ENCODE peak calls at places on chromosomes 11 and 22, in four cellular contexts. B is psoas muscle, V is heart left ventricle, T is cardiac muscle cell. K is an unnamed sample. For H3K4me1 and H3K9me3, the result is how much of the 10 kb centered on the place peaks cover.

GRCh38 chr11:43987384-43988039 is 45.1 kb downstream of the C11orf96 start:
- DNase-seq in B (peak), V (peak), T (no peak), K (peak)

GRCh38 chr22:46681010-46681409 is 57.0 kb downstream of the CERK start:
- DNase-seq in B (no peak), V (no peak), T (no peak), K (no peak)

GRCh38 chr11:102306048-102306575 is 11.2 kb upstream of the BIRC3 start:
- DNase-seq in B (no peak), V (no peak), T (no peak), K (no peak)

GRCh38 chr11:69587454-69588081 is 53.4 kb upstream of the CCND1 start:
- DNase-seq in B (no peak), V (no peak), T (no peak), K (no peak)

GRCh38 chr11:72103754-72104167 is 664 bp upstream of the LAMTOR1 start:
- DNase-seq in B (no peak), V (no peak), T (no peak), K (no peak)

GRCh38 chr22:20946080-20946986 is 20.7 kb upstream of the AIFM3 start:
- DNase-seq in B (no peak), V (no peak), T (no peak), K (no peak)

GRCh38 chr11:8273281-8273680 is 9.6 kb upstream of the LMO1 start:
- DNase-seq in B (no peak), V (no peak), T (no peak), K (no peak)

GRCh38 chr11:9158898-9159391 is 67.5 kb upstream of the SCUBE2 start:
- DNase-seq in B (no peak), V (no peak), T (no peak), K (no peak)

GRCh38 chr11:69251639-69252493 is 42.1 kb upstream of the MYEOV start:
- DNase-seq in B (no peak), V (no peak), T (no peak), K (no peak)

GRCh38 chr11:27812341-27812740 is 112.1 kb upstream of the BDNF start:
- DNase-seq in B (no peak), V (no peak), T (no peak), K (no peak)

GRCh38 chr11:118152552-118153471 is at the start of gene SCN4B:
- DNase-seq in B (peak), V (peak), T (peak), K (no peak)

GRCh38 chr22:19879996-19880785 is 25.5 kb upstream of the GNB1L start:
- DNase-seq in B (no peak), V (no peak), T (no peak), K (peak)

GRCh38 chr11:7480132-7480531 is 5.2 kb upstream of the OLFML1 start:
- DNase-seq in B (no peak), V (no peak), T (no peak), K (no peak)

GRCh38 chr11:85685131-85685819 is 720 bp downstream of the CCDC89 start:
- DNase-seq in B (peak), V (peak), T (peak), K (no peak)

GRCh38 chr11:44416776-44417175 is 106.8 kb upstream of the ALX4 start:
- DNase-seq in B (no peak), V (no peak), T (no peak), K (no peak)

GRCh38 chr11:77401486-77402217 is 72.2 kb downstream of the PAK1 start:
- DNase-seq in B (no peak), V (no peak), T (no peak), K (no peak)

GRCh38 chr11:6321961-6322362 is 1.7 kb upstream of the CAVIN3 start:
- DNase-seq in B (no peak), V (no peak), T (peak), K (no peak)

GRCh38 chr11:27248430-27249207 is 114.4 kb downstream of the CCDC34 start:
- DNase-seq in B (no peak), V (peak), T (no peak), K (no peak)

GRCh38 chr22:32378703-32379272 is 21.1 kb downstream of the RFPL3 start:
- DNase-seq in B (no peak), V (no peak), T (peak), K (no peak)

GRCh38 chr11:27296406-27296994 is 66.5 kb downstream of the CCDC34 start:
- DNase-seq in B (no peak), V (no peak), T (peak), K (no peak)

GRCh38 chr11:103608566-103608965 is 427.9 kb upstream of the DDI1 start:
- DNase-seq in B (no peak), V (no peak), T (no peak), K (no peak)

GRCh38 chr11:115488945-115489344 is 15.3 kb downstream of the CADM1 start:
- DNase-seq in B (no peak), V (no peak), T (no peak), K (no peak)

GRCh38 chr22:19900707-19901436 is 40.7 kb upstream of the COMT start:
- DNase-seq in B (no peak), V (no peak), T (no peak), K (no peak)

DNA sequence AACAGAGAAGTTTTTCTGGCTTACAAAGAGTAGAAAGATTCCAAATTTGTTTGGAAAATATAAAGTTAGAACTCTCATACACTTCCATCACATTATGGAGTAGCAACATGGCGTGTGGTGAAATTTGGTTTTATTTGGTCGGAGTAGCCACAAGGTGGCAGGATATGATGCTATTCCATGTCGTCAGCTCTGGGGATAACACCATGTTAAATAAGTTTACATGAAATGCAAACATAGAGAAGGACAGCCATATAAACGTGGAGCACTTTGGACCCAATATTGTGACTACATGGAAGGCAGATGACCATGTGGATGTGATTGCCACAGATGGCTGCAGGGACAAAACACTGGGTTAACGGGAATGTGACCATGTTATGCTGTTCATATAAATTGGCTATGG is 21.1 kb downstream of the OR5M11 start:
- DNase-seq in B (no peak), V (no peak), T (no peak), K (no peak)
- TF ChIP-seq CTCF in B (no peak), V (no peak), T (no peak), K (no peak)

DNA sequence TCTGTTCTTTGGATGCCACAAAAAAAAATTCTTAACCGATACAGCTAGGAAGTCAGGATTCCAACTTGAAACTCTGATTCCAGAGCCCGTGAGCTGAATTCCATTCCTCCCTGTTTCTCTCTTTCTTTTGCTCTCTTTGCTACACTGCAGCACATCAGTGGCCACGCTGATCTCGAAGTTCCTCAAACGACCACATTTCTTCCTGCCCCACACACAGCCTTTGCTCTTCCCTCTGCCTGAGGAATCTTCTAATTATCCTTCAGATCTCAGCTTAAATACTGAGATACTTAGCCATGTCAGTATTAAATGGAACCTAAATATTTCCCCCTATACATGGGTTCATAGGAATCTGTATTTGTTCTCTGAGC is 86.8 kb downstream of the MAML2 start:
- DNase-seq in B (no peak), V (no peak), T (no peak), K (no peak)
- H3K4me1 ChIP-seq in B (under half), V (under half), T (under half), K (under half)

GRCh38 chr22:49451070-49451840 is 376.4 kb downstream of the BRD1 start:
- DNase-seq in B (no peak), V (no peak), T (no peak), K (no peak)

GRCh38 chr22:49453816-49454215 is 373.9 kb downstream of the BRD1 start:
- DNase-seq in B (no peak), V (no peak), T (no peak), K (no peak)

GRCh38 chr22:49454726-49455125 is 372.9 kb downstream of the BRD1 start:
- DNase-seq in B (no peak), V (no peak), T (no peak), K (no peak)

GRCh38 chr22:49450521-49450920 is 377.2 kb downstream of the BRD1 start:
- DNase-seq in B (no peak), V (no peak), T (no peak), K (peak)

GRCh38 chr22:49452362-49452946 is 375.2 kb downstream of the BRD1 start:
- DNase-seq in B (no peak), V (no peak), T (no peak), K (no peak)
- H3K9me3 ChIP-seq in B (under half), V (under half), T (under half), K (under half)

GRCh38 chr11:11895672-11896071 is 53.9 kb downstream of the USP47 start:
- DNase-seq in B (no peak), V (no peak), T (no peak), K (no peak)
- TF ChIP-seq CTCF in B (no peak), V (no peak), T (peak), K (peak)

DNA sequence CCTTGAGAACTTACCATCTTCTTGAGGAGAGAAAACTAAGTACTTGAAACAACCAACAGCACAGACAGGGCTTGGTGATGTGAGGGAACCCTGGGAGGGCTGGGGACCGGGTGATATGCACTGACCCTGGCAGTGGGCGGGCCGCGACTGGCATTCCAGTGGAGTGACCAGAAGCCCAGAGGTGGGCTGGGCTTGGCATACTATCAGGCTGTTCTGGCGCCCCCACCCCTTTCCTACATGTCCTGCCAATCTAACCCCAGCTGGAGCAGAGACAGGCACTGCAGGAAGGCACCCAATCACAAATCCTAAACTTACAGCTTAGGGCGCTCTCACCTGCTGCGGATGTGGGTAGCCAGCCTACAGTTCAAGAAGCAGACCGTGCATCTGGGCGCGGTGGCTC is 54.0 kb upstream of the GCAT start:
- DNase-seq in B (no peak), V (peak), T (no peak), K (no peak)
- H3K4me1 ChIP-seq in B (under half), V (half or more), T (under half), K (half or more)

DNA sequence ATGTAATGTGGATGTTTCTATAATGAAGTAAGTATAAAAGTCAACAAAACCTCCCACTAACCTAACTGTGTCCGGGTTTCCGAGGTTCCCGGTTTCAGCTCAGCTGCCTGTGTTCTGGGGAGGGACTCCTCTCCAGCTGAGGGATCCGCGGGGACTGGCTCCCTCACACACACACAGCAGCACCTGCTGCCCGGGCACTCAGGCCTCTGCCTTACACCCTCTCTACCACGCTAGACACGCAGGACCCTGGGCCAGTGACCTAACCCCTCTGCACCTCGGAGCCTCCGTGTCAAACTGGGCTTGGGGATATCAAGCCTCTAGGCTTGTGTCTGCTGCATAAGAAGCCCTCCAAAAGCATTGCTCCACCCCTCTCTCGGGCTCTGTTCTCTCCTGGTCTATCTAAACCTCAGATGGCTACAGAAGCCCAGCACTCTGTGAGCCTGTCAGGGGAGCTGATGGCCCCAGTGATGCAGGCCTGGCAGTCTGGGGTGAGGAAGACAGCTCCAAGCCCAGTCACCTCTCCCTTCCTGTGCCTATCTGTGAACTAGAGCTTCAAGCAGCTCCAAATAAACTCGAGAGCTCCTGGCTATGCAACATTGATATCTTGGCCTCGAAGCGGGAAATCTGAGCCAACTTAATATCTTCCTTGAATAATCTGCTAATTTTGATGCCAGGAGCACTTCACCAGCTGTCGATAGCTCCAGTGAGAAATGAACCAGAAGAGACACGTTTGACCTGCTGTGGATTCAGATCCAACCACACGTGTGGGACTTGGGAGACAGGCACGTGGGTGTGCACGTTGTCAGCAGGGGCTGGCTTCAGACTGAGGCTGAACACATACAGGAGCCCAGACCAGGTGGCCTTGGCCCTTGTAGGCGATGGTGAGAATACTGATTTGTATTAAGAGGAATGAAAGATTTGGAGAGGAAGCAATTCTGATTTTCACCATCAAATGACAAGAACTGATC is 232.7 kb upstream of the B3GAT1 start:
- DNase-seq in B (no peak), V (no peak), T (peak), K (no peak)
- H3K9me3 ChIP-seq in B (under half), V (under half), T (under half), K (under half)

DNA sequence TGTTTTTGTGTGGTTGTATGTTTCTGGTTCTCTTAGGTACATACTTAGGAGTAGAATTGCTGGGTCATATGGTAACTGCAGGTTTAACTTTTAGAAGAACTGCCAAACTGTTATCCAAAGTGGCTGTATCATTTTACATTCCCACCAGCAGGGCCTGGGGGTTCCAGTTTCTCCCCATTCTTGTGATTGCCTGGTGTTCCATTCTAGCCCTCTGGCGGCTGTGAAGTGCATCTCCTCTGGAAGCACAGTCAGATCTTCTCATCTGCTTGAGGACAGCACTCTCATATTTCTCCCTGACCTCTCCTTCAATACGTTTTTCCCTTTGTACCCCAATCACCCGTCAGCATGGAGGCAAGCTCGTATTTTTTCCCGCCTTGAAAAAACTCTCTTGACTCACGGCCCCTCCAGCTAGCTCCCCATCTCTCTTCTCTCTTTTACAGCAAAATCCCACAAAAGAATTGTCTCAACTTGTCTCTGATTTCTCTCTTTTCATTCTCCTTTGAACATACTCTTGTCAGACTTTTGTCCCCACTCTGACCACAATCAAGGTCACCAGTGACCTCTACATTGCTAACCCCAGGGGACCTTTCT is 56.8 kb upstream of the THY1 start:
- DNase-seq in B (peak), V (no peak), T (peak), K (peak)
- TF ChIP-seq CTCF in B (no peak), V (no peak), T (peak), K (no peak)